ENCODE peak calls at places on chromosomes 13 and 19, in seven cellular contexts. S is HFF-Myc; F is HFFc6; I is mucosa of gallbladder; A is CD4-positive, alpha-beta T cell; V is GM12891; P is bronchial epithelial cell. H is an unnamed sample.

GRCh38 chr13:70849267-70849666 is 741.0 kb upstream of the KLHL1 start:
- DNase-seq in S (no peak), F (no peak), I (no peak), A (no peak), V (no peak), P (no peak), H (no peak)

GRCh38 chr13:89454736-89455135 is 1783.6 kb downstream of the SLITRK5 start:
- DNase-seq in S (no peak), F (no peak), I (no peak), A (no peak), V (no peak), P (peak; percentile 68), H (no peak)

GRCh38 chr13:111906306-111906705 is 160.6 kb upstream of the SOX1 start:
- DNase-seq in S (no peak), F (no peak), I (no peak), A (no peak), V (no peak), P (no peak), H (no peak)

GRCh38 chr19:14482112-14482941 is 7.2 kb upstream of the PTGER1 start:
- DNase-seq in S (no peak), F (no peak), I (no peak), A (no peak), V (no peak), P (no peak), H (peak; percentile 24)

GRCh38 chr13:113954046-113954841 is 19.6 kb downstream of the C13orf46 start:
- DNase-seq in S (no peak), F (no peak), I (no peak), A (no peak), V (no peak), P (no peak), H (no peak)

GRCh38 chr19:2051771-2052704 is 994 bp upstream of the MKNK2 start:
- DNase-seq in S (no peak), F (no peak), I (no peak), A (no peak), V (no peak), P (peak; percentile 40), H (no peak)

GRCh38 chr19:16244091-16244490 is 46.4 kb downstream of the AP1M1 start:
- DNase-seq in S (no peak), F (peak; percentile 46), I (no peak), A (no peak), V (no peak), P (no peak), H (peak; percentile 74)

GRCh38 chr13:112645327-112645914 is 44.4 kb upstream of the ATP11A start:
- DNase-seq in S (no peak), F (no peak), I (no peak), A (no peak), V (no peak), P (no peak), H (no peak)

GRCh38 chr19:34851277-34851804 is 75.4 kb upstream of the ZNF30 start:
- DNase-seq in S (no peak), F (no peak), I (no peak), A (no peak), V (no peak), P (no peak), H (no peak)

GRCh38 chr19:7191946-7192691 is 102.1 kb downstream of the INSR start:
- DNase-seq in S (peak; percentile 21), F (no peak), I (no peak), A (peak; percentile 45), V (no peak), P (no peak), H (peak; percentile 10)

GRCh38 chr13:46124531-46124966 is 19.7 kb upstream of the CPB2 start:
- DNase-seq in S (no peak), F (no peak), I (no peak), A (peak; percentile 33), V (no peak), P (no peak), H (no peak)

GRCh38 chr13:102233566-102234208 is 168.2 kb downstream of the FGF14 start:
- DNase-seq in S (no peak), F (no peak), I (no peak), A (no peak), V (no peak), P (peak; percentile 79), H (no peak)

GRCh38 chr13:113884821-113885220 is 20.9 kb upstream of the GAS6 start:
- DNase-seq in S (no peak), F (no peak), I (no peak), A (no peak), V (no peak), P (no peak), H (no peak)

GRCh38 chr19:51326216-51327065 is 15.0 kb downstream of the IGLON5 start:
- DNase-seq in S (no peak), F (no peak), I (no peak), A (no peak), V (no peak), P (no peak), H (no peak)

GRCh38 chr13:26976336-26976735 is 195.3 kb downstream of the USP12 start:
- DNase-seq in S (no peak), F (no peak), I (no peak), A (no peak), V (no peak), P (no peak), H (no peak)

GRCh38 chr13:33270906-33271538 is 14.5 kb downstream of the STARD13 start:
- DNase-seq in S (no peak), F (no peak), I (no peak), A (no peak), V (no peak), P (no peak), H (no peak)

GRCh38 chr13:33092422-33092987 is 76.3 kb downstream of the KL start:
- DNase-seq in S (no peak), F (no peak), I (no peak), A (no peak), V (no peak), P (no peak), H (no peak)

GRCh38 chr19:3251229-3251628 is 26.8 kb downstream of the CELF5 start:
- DNase-seq in S (no peak), F (no peak), I (no peak), A (no peak), V (no peak), P (no peak), H (no peak)

GRCh38 chr13:46321494-46322225 is 65.4 kb downstream of the RUBCNL start:
- DNase-seq in S (peak; percentile 12), F (peak; percentile 41), I (peak; percentile 64), A (peak; percentile 76), V (peak; percentile 47), P (peak; percentile 40), H (peak; percentile 82)

GRCh38 chr13:48019796-48020195 is 17.7 kb upstream of the NUDT15 start:
- DNase-seq in S (no peak), F (no peak), I (no peak), A (no peak), V (no peak), P (no peak), H (no peak)

GRCh38 chr19:41205995-41206394 is 13.0 kb downstream of the CYP2S1 start:
- DNase-seq in S (no peak), F (no peak), I (no peak), A (no peak), V (no peak), P (no peak), H (peak; percentile 63)

GRCh38 chr13:33612641-33613638 is 205.0 kb upstream of the RFC3 start:
- DNase-seq in S (no peak), F (no peak), I (no peak), A (no peak), V (no peak), P (no peak), H (no peak)